ENCODE peak calls at places on chromosomes 11 and 22, in ten cellular contexts. V is esophagus squamous epithelium, P is fibroblast of pulmonary artery, U is astrocyte of the spinal cord, A is mammary epithelial cell, M is BE2C, W is brain microvascular endothelial cell, X is HCT116, I is GM06990, B is PC-9. R is an unnamed sample.

GRCh38 chr11:115083129-115083823 is 404.9 kb downstream of the NXPE2 start:
- DNase-seq in V (no peak), P (no peak), U (no peak), A (no peak), M (no peak), W (no peak), X (no peak), I (no peak), B (no peak), R (no peak)

GRCh38 chr11:43573233-43573632 is 107.3 kb upstream of the HSD17B12 start:
- DNase-seq in V (no peak), P (peak), U (no peak), A (no peak), M (peak), W (no peak), X (peak), I (no peak), B (no peak), R (no peak)

GRCh38 chr22:19870153-19871022 is 15.7 kb upstream of the GNB1L start:
- DNase-seq in V (no peak), P (no peak), U (no peak), A (no peak), M (peak), W (no peak), X (no peak), I (no peak), B (no peak), R (no peak)

GRCh38 chr11:11738370-11738769 is 103.4 kb upstream of the USP47 start:
- DNase-seq in V (no peak), P (no peak), U (no peak), A (no peak), M (no peak), W (no peak), X (no peak), I (no peak), B (no peak), R (no peak)

GRCh38 chr11:34890812-34891211 is 25.4 kb downstream of the APIP start:
- DNase-seq in V (no peak), P (peak), U (peak), A (peak), M (no peak), W (peak), X (peak), I (no peak), B (no peak), R (peak)

GRCh38 chr22:38451404-38451803 is 3.6 kb downstream of the KCNJ4 start:
- DNase-seq in V (no peak), P (no peak), U (no peak), A (no peak), M (no peak), W (no peak), X (no peak), I (no peak), B (no peak), R (no peak)

GRCh38 chr22:48278620-48279464 is 1516.4 kb downstream of the TBC1D22A start:
- DNase-seq in V (no peak), P (no peak), U (no peak), A (no peak), M (no peak), W (no peak), X (no peak), I (no peak), B (no peak), R (no peak)

GRCh38 chr11:12453243-12453642 is 75.9 kb downstream of the PARVA start:
- DNase-seq in V (no peak), P (no peak), U (no peak), A (no peak), M (no peak), W (no peak), X (no peak), I (no peak), B (no peak), R (no peak)

GRCh38 chr11:58888579-58888978 is 44.1 kb upstream of the GLYATL2 start:
- DNase-seq in V (no peak), P (no peak), U (no peak), A (no peak), M (no peak), W (no peak), X (no peak), I (no peak), B (no peak), R (no peak)

GRCh38 chr11:2400761-2401435 is 348 bp downstream of the TSSC4 start:
- DNase-seq in V (no peak), P (peak), U (no peak), A (no peak), M (no peak), W (no peak), X (no peak), I (no peak), B (no peak), R (peak)

GRCh38 chr11:74592063-74592440 is 330 bp upstream of the POLD3 start:
- DNase-seq in V (no peak), P (no peak), U (no peak), A (no peak), M (no peak), W (no peak), X (no peak), I (no peak), B (no peak), R (no peak)

GRCh38 chr11:3156661-3157311 is 8.3 kb downstream of the OSBPL5 start:
- DNase-seq in V (no peak), P (no peak), U (no peak), A (no peak), M (peak), W (no peak), X (no peak), I (no peak), B (no peak), R (no peak)

GRCh38 chr11:121145826-121146225 is 44.8 kb downstream of the TECTA start:
- DNase-seq in V (no peak), P (no peak), U (no peak), A (no peak), M (no peak), W (no peak), X (no peak), I (no peak), B (no peak), R (no peak)

GRCh38 chr11:47466701-47467250 is 17.8 kb upstream of the RAPSN start:
- DNase-seq in V (no peak), P (peak), U (peak), A (no peak), M (peak), W (peak), X (no peak), I (no peak), B (peak), R (no peak)

GRCh38 chr11:130181295-130182272 is 22.0 kb downstream of the ST14 start:
- DNase-seq in V (no peak), P (peak), U (peak), A (peak), M (no peak), W (peak), X (no peak), I (no peak), B (peak), R (peak)

GRCh38 chr11:43751726-43752125 is 71.2 kb downstream of the HSD17B12 start:
- DNase-seq in V (no peak), P (no peak), U (no peak), A (no peak), M (no peak), W (no peak), X (no peak), I (no peak), B (no peak), R (no peak)

GRCh38 chr11:119376197-119376847 is 5.2 kb downstream of the USP2 start:
- DNase-seq in V (no peak), P (no peak), U (no peak), A (peak), M (peak), W (no peak), X (no peak), I (no peak), B (no peak), R (no peak)

GRCh38 chr11:35389112-35389511 is 30.2 kb downstream of the SLC1A2 start:
- DNase-seq in V (no peak), P (no peak), U (no peak), A (no peak), M (no peak), W (no peak), X (no peak), I (no peak), B (no peak), R (no peak)

GRCh38 chr22:40176921-40177737 is 596 bp upstream of the TNRC6B start:
- DNase-seq in V (no peak), P (peak), U (peak), A (peak), M (peak), W (peak), X (no peak), I (peak), B (peak), R (peak)

GRCh38 chr11:129815596-129816461 is at the start of gene TMEM45B:
- DNase-seq in V (no peak), P (no peak), U (no peak), A (no peak), M (peak), W (no peak), X (no peak), I (no peak), B (peak), R (no peak)

GRCh38 chr11:102622258-102622657 is 2.9 kb downstream of the MMP20 start:
- DNase-seq in V (no peak), P (no peak), U (no peak), A (no peak), M (no peak), W (no peak), X (no peak), I (no peak), B (no peak), R (no peak)

GRCh38 chr11:36615829-36616228 is 17.8 kb upstream of the RAG2 start:
- DNase-seq in V (no peak), P (no peak), U (no peak), A (no peak), M (no peak), W (no peak), X (no peak), I (no peak), B (no peak), R (no peak)

GRCh38 chr11:36617543-36617942 is 19.5 kb upstream of the RAG2 start:
- DNase-seq in V (no peak), P (no peak), U (no peak), A (no peak), M (no peak), W (no peak), X (no peak), I (no peak), B (no peak), R (no peak)

GRCh38 chr11:36622431-36623136 is 24.5 kb upstream of the RAG2 start:
- DNase-seq in V (no peak), P (peak), U (peak), A (peak), M (peak), W (peak), X (peak), I (no peak), B (no peak), R (peak)

GRCh38 chr11:36618025-36618700 is 20.1 kb upstream of the RAG2 start:
- DNase-seq in V (no peak), P (no peak), U (no peak), A (no peak), M (peak), W (no peak), X (no peak), I (no peak), B (no peak), R (no peak)

GRCh38 chr11:36619502-36619901 is 21.5 kb upstream of the RAG2 start:
- DNase-seq in V (no peak), P (peak), U (peak), A (no peak), M (peak), W (no peak), X (no peak), I (no peak), B (no peak), R (no peak)
- H3K4me3 ChIP-seq in V (peak), P (no peak), U (no peak), A (no peak), M (peak), W (no peak), X (no peak), I (no peak), B (no peak), R (no peak)

DNA sequence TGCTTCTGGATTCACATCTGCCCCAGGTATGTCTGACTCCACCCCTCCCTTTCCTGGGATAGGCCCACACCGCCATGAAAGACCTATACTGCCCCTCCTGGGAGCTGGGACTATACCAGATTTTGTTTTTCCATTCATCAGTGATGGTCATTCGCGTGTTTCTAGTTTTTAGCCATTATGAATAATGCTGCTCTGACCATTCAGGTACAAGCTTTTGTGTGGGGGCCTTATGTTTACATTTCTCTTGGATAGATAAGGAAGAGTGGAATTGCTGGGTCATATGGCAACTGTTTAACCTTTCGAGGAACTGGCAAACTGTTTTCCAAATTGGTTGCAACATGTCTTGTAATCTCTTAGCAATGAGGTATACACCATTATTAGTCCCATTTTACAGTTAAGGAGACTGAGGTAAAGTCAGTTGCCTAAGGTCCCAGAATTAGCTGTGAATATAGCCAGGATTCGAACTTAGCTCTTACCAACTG is 1.2 kb upstream of the TBC1D10A start:
- DNase-seq in V (no peak), P (no peak), U (no peak), A (peak), M (no peak), W (no peak), X (peak), I (no peak), B (peak), R (peak)
- TF ChIP-seq CTCF in V (peak), P (no peak), U (no peak), A (peak), M (no peak), W (peak), X (peak), I (peak), B (peak), R (peak)

GRCh38 chr11:93487032-93487483 is 56.1 kb downstream of the SMCO4 start:
- DNase-seq in V (no peak), P (no peak), U (no peak), A (no peak), M (peak), W (no peak), X (no peak), I (no peak), B (no peak), R (peak)
- H3K4me3 ChIP-seq in V (no peak), P (no peak), U (no peak), A (no peak), M (no peak), W (no peak), X (no peak), I (no peak), B (no peak), R (no peak)

DNA sequence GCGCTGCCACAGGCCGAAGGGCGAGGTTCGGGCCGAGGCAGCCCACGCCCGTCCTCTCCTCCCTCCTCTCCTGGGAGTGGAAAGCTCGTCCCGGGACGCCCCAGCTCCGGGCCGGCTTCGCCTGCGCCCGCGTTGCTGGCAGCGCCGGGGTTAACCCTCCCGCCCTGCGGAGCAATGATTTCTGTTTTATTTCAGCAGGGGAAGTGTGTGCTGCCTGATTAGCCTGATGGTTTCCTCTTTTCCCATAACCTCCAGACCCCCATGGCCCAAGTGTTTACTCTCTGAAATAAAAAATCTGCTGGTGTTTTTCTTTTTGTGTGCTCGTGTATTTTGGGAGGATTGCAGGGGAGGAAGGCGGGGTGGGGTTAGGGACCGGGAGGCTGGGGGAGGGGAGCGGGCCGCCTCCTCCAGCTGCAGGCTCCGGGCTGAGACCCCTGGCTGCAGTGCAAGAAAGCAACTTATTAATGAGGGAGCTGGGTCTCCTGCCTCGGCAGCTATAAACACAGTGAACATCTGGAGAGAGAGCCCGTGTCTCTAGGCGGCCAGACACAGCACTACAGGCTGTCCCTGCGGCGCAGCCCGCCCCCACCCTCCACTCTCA is 38.6 kb downstream of the ETS1 start:
- DNase-seq in V (no peak), P (peak), U (no peak), A (no peak), M (peak), W (no peak), X (no peak), I (peak), B (no peak), R (peak)
- TF ChIP-seq CTCF in V (no peak), P (no peak), U (no peak), A (no peak), M (no peak), W (peak), X (no peak), I (peak), B (no peak), R (peak)